ENCODE peak calls at places on chromosome 9, in four cellular contexts. X, E, R and I are unnamed samples. For H3K36me3 and H3K27me3, the result is how much of the 10 kb centered on the place peaks cover.

GRCh38 chr9:1469996-1470395 is 419.8 kb downstream of the DMRT2 start:
- DNase-seq in R (no peak), X (no peak), E (no peak), I (no peak)

GRCh38 chr9:33289501-33289900 is 815 bp upstream of the NFX1 start:
- DNase-seq in R (peak), X (no peak), E (no peak), I (no peak)

GRCh38 chr9:112033237-112034215 is 136.9 kb downstream of the UGCG start:
- DNase-seq in R (no peak), E (no peak), X (no peak), I (no peak)

GRCh38 chr9:113548221-113549041 is 84.9 kb downstream of the RGS3 start:
- DNase-seq in E (no peak), X (no peak), R (peak), I (peak)

GRCh38 chr9:117492476-117492875 is 77.6 kb upstream of the ASTN2 start:
- DNase-seq in R (no peak), X (no peak), E (no peak), I (no peak)

GRCh38 chr9:113807173-113808061 is 68.7 kb upstream of the ZNF618 start:
- DNase-seq in X (peak), R (peak), E (no peak), I (no peak)

GRCh38 chr9:72871685-72872084 is 81.2 kb downstream of the ALDH1A1 start:
- DNase-seq in E (no peak), R (no peak), X (no peak), I (no peak)

GRCh38 chr9:80417211-80417773 is 845.5 kb downstream of the TLE4 start:
- DNase-seq in R (no peak), X (no peak), E (no peak), I (no peak)

GRCh38 chr9:135515541-135515951 is 5.7 kb upstream of the LCN1 start:
- DNase-seq in R (no peak), E (peak), X (no peak), I (no peak)

GRCh38 chr9:127557466-127557869 is 54.6 kb upstream of the STXBP1 start:
- DNase-seq in X (no peak), R (no peak), E (peak), I (no peak)

GRCh38 chr9:92308893-92309292 is 15.4 kb upstream of the IARS1 start:
- DNase-seq in R (no peak), X (no peak), E (no peak), I (no peak)

GRCh38 chr9:79209012-79209411 is 362.8 kb upstream of the TLE4 start:
- DNase-seq in E (no peak), X (no peak), R (no peak), I (no peak)

GRCh38 chr9:114027901-114028465 is 50.1 kb downstream of the AMBP start:
- DNase-seq in X (no peak), R (no peak), E (no peak), I (no peak)

GRCh38 chr9:93364734-93365426 is 86.6 kb upstream of the FAM120A start:
- DNase-seq in R (no peak), E (no peak), X (no peak), I (no peak)

GRCh38 chr9:129703667-129704355 is 38.4 kb downstream of the PRRX2 start:
- DNase-seq in R (no peak), X (no peak), E (no peak), I (no peak)

GRCh38 chr9:107158321-107158720 is 124.8 kb upstream of the RAD23B start:
- DNase-seq in X (no peak), R (no peak), E (no peak), I (no peak)

GRCh38 chr9:101481296-101481695 is 45.7 kb upstream of the ALDOB start:
- DNase-seq in X (no peak), E (no peak), R (no peak), I (no peak)

GRCh38 chr9:135864447-135865049 is 42.8 kb downstream of the CAMSAP1 start:
- DNase-seq in E (no peak), X (peak), R (peak), I (no peak)

GRCh38 chr9:125239631-125240597 is 1.2 kb downstream of the HSPA5 start:
- DNase-seq in E (no peak), X (no peak), R (no peak), I (no peak)
- H3K36me3 ChIP-seq in E (under half), X (under half), R (half or more), I (half or more)

DNA sequence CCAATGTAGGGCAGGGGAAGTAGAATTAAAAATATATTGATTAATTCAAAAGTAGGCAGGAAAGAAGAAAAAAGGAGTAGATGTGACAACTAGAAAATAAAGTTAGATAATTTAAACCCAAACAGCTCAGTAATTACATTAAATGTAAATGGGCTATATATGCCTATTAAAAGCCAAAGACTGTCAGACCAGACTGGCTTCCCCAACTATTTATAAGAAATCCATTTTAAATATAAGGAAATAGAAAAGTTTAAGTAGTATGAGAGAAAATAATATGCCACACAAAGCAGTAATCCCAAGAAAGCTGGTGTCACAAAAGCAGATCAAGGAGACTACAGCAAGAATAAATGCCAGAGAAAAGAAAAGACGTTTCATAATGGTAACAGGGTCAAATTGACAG is 28.9 kb upstream of the SARDH start:
- DNase-seq in R (no peak), E (no peak), X (no peak), I (no peak)
- H3K27me3 ChIP-seq in R (under half), E (under half), X (under half), I (under half)

GRCh38 chr9:95067057-95067456 is 250.5 kb downstream of the FANCC start:
- DNase-seq in X (no peak), E (no peak), R (no peak), I (no peak)
- H3K36me3 ChIP-seq in X (under half), E (under half), R (half or more), I (under half)

GRCh38 chr9:132424857-132425702 is 15.1 kb downstream of the CFAP77 start:
- DNase-seq in E (no peak), R (no peak), X (no peak), I (no peak)

GRCh38 chr9:132434875-132435274 is 24.9 kb downstream of the CFAP77 start:
- DNase-seq in X (no peak), R (no peak), E (no peak), I (no peak)

GRCh38 chr9:132427015-132427414 is 17.0 kb downstream of the CFAP77 start:
- DNase-seq in R (no peak), E (no peak), X (no peak), I (no peak)

GRCh38 chr9:132430998-132431397 is 21.0 kb downstream of the CFAP77 start:
- DNase-seq in X (no peak), R (no peak), E (no peak), I (no peak)
- H3K27me3 ChIP-seq in X (under half), R (under half), E (half or more), I (under half)